ENCODE peak calls at places on chromosome 7, in six cellular contexts. S is foreskin keratinocyte; F is left lobe of liver; Z is right cardiac atrium; K is stimulated activated CD4-positive, alpha-beta T cell treated with anti-CD3 and anti-CD28 coated beads, Interleukin-1b, Interleukin-23, amount 100 ng/mL, for 48 hours; U is GM19239. T is an unnamed sample.

GRCh38 chr7:74575083-74575803 is 82.3 kb upstream of the GTF2I start:
- DNase-seq in S (peak), F (no peak), Z (no peak), K (no peak), U (no peak), T (no peak)

GRCh38 chr7:69790915-69791473 is 192.7 kb downstream of the AUTS2 start:
- DNase-seq in S (no peak), F (no peak), Z (no peak), K (no peak), U (no peak), T (no peak)

GRCh38 chr7:118085000-118085399 is 99.0 kb upstream of the LSM8 start:
- DNase-seq in S (no peak), F (no peak), Z (no peak), K (no peak), U (no peak), T (no peak)

GRCh38 chr7:72818663-72819366 is 9.2 kb downstream of the TYW1B start:
- DNase-seq in S (no peak), F (no peak), Z (no peak), K (no peak), U (no peak), T (no peak)

GRCh38 chr7:131486346-131486745 is 70.1 kb downstream of the PODXL start:
- DNase-seq in S (no peak), F (no peak), Z (no peak), K (no peak), U (no peak), T (no peak)

GRCh38 chr7:34156336-34156735 is 251.0 kb downstream of the BMPER start:
- DNase-seq in S (no peak), F (no peak), Z (no peak), K (no peak), U (no peak), T (no peak)

GRCh38 chr7:98737176-98737575 is 120.1 kb downstream of the NPTX2 start:
- DNase-seq in S (no peak), F (no peak), Z (no peak), K (no peak), U (no peak), T (no peak)

GRCh38 chr7:17371656-17372524 is 73.4 kb downstream of the AHR start:
- DNase-seq in S (peak), F (no peak), Z (no peak), K (no peak), U (no peak), T (no peak)

GRCh38 chr7:100476108-100476780 is 2.8 kb downstream of the TSC22D4 start:
- DNase-seq in S (no peak), F (no peak), Z (no peak), K (no peak), U (no peak), T (no peak)

GRCh38 chr7:28686418-28686800 is 271.7 kb downstream of the TRIL start:
- DNase-seq in S (peak), F (no peak), Z (no peak), K (no peak), U (no peak), T (no peak)

GRCh38 chr7:135755351-135755753 is 6.7 kb upstream of the FAM180A start:
- DNase-seq in S (no peak), F (no peak), Z (no peak), K (no peak), U (no peak), T (no peak)

GRCh38 chr7:150361807-150362621 is 6.6 kb upstream of the REPIN1 start:
- DNase-seq in S (no peak), F (no peak), Z (no peak), K (no peak), U (no peak), T (no peak)

GRCh38 chr7:155487509-155488482 is 29.9 kb downstream of the EN2 start:
- DNase-seq in S (no peak), F (no peak), Z (no peak), K (no peak), U (no peak), T (no peak)

GRCh38 chr7:41029072-41029492 is 673.8 kb downstream of the INHBA start:
- DNase-seq in S (peak), F (no peak), Z (no peak), K (peak), U (no peak), T (no peak)

GRCh38 chr7:149856583-149856982 is 17.2 kb upstream of the ATP6V0E2 start:
- DNase-seq in S (peak), F (no peak), Z (no peak), K (no peak), U (no peak), T (no peak)

GRCh38 chr7:56074371-56074791 is 10.3 kb downstream of the SUMF2 start:
- DNase-seq in S (peak), F (peak), Z (peak), K (peak), U (peak), T (peak)

GRCh38 chr7:47543659-47544058 is 38.3 kb downstream of the TNS3 start:
- DNase-seq in S (no peak), F (no peak), Z (no peak), K (no peak), U (no peak), T (no peak)

GRCh38 chr7:157846281-157846680 is 509.5 kb downstream of the DNAJB6 start:
- DNase-seq in S (no peak), F (no peak), Z (no peak), K (no peak), U (no peak), T (no peak)

GRCh38 chr7:44980393-44981034 is 1.7 kb upstream of the MYO1G start:
- DNase-seq in S (peak), F (no peak), Z (no peak), K (peak), U (no peak), T (no peak)

GRCh38 chr7:149209518-149210269 is 14.3 kb downstream of the ZNF282 start:
- DNase-seq in S (peak), F (no peak), Z (no peak), K (peak), U (peak), T (no peak)

T was measured in right lobe of liver.